ENCODE peak calls at places on chromosome 13, in five cellular contexts. One of them, this sample, is unnamed.

GRCh38 chr13:113656015-113656588 is 1.9 kb downstream of the ATP4B start:
- DNase-seq in breast epithelium: peak
- DNase-seq in heart left ventricle: no peak
- DNase-seq in uterus: peak
- DNase-seq in H54: no peak
- DNase-seq in this sample: no peak

GRCh38 chr13:39273953-39274352 is 235.7 kb downstream of the NHLRC3 start:
- DNase-seq in uterus: no peak
- DNase-seq in H54: no peak
- DNase-seq in heart left ventricle: no peak
- DNase-seq in breast epithelium: no peak
- DNase-seq in this sample: no peak

GRCh38 chr13:95050800-95051620 is 250.2 kb downstream of the ABCC4 start:
- DNase-seq in heart left ventricle: no peak
- DNase-seq in H54: no peak
- DNase-seq in breast epithelium: no peak
- DNase-seq in uterus: no peak
- DNase-seq in this sample: no peak

GRCh38 chr13:99182439-99182838 is 18.2 kb upstream of the UBAC2 start:
- DNase-seq in breast epithelium: no peak
- DNase-seq in H54: no peak
- DNase-seq in heart left ventricle: no peak
- DNase-seq in uterus: no peak
- DNase-seq in this sample: no peak

GRCh38 chr13:64869539-64869938 is 2360.6 kb downstream of the PCDH9 start:
- DNase-seq in heart left ventricle: no peak
- DNase-seq in breast epithelium: no peak
- DNase-seq in H54: no peak
- DNase-seq in uterus: no peak
- DNase-seq in this sample: no peak

GRCh38 chr13:51303063-51303552 is 36.4 kb upstream of the SERPINE3 start:
- DNase-seq in heart left ventricle: no peak
- DNase-seq in H54: no peak
- DNase-seq in breast epithelium: no peak
- DNase-seq in uterus: no peak
- DNase-seq in this sample: no peak

GRCh38 chr13:68128297-68128915 is 898.3 kb upstream of the PCDH9 start:
- DNase-seq in heart left ventricle: no peak
- DNase-seq in breast epithelium: no peak
- DNase-seq in H54: no peak
- DNase-seq in uterus: no peak
- DNase-seq in this sample: no peak

GRCh38 chr13:99057310-99057975 is 79.6 kb upstream of the DOCK9 start:
- DNase-seq in heart left ventricle: no peak
- DNase-seq in breast epithelium: no peak
- DNase-seq in H54: no peak
- DNase-seq in uterus: no peak
- DNase-seq in this sample: no peak

GRCh38 chr13:64782459-64782858 is 2447.7 kb downstream of the PCDH9 start:
- DNase-seq in uterus: no peak
- DNase-seq in H54: no peak
- DNase-seq in heart left ventricle: no peak
- DNase-seq in breast epithelium: no peak
- DNase-seq in this sample: no peak

GRCh38 chr13:105428816-105429215 is 1106.6 kb downstream of the EFNB2 start:
- DNase-seq in H54: no peak
- DNase-seq in breast epithelium: no peak
- DNase-seq in heart left ventricle: no peak
- DNase-seq in uterus: no peak
- DNase-seq in this sample: no peak

GRCh38 chr13:23467048-23467931 is 33.8 kb upstream of the SACS start:
- DNase-seq in breast epithelium: no peak
- DNase-seq in H54: no peak
- DNase-seq in uterus: no peak
- DNase-seq in heart left ventricle: peak
- DNase-seq in this sample: no peak

GRCh38 chr13:22933571-22934181 is 247.1 kb upstream of the SGCG start:
- DNase-seq in breast epithelium: no peak
- DNase-seq in H54: no peak
- DNase-seq in heart left ventricle: no peak
- DNase-seq in uterus: no peak
- DNase-seq in this sample: no peak

GRCh38 chr13:49997935-49998334 is 1.1 kb downstream of the TRIM13 start:
- DNase-seq in heart left ventricle: no peak
- DNase-seq in breast epithelium: no peak
- DNase-seq in uterus: no peak
- DNase-seq in H54: no peak
- DNase-seq in this sample: no peak

GRCh38 chr13:60229708-60230272 is 66.1 kb upstream of the DIAPH3 start:
- DNase-seq in H54: no peak
- DNase-seq in uterus: no peak
- DNase-seq in heart left ventricle: no peak
- DNase-seq in breast epithelium: no peak
- DNase-seq in this sample: no peak

GRCh38 chr13:38283346-38283745 is 66.3 kb upstream of the UFM1 start:
- DNase-seq in H54: no peak
- DNase-seq in heart left ventricle: no peak
- DNase-seq in uterus: no peak
- DNase-seq in breast epithelium: no peak
- DNase-seq in this sample: no peak

GRCh38 chr13:72346716-72347115 is 380.7 kb downstream of the MZT1 start:
- DNase-seq in breast epithelium: no peak
- DNase-seq in uterus: no peak
- DNase-seq in heart left ventricle: no peak
- DNase-seq in H54: no peak
- DNase-seq in this sample: no peak

GRCh38 chr13:100547805-100548204 is 40.8 kb downstream of the GGACT start:
- DNase-seq in heart left ventricle: no peak
- DNase-seq in uterus: no peak
- DNase-seq in H54: no peak
- DNase-seq in breast epithelium: no peak
- DNase-seq in this sample: peak

GRCh38 chr13:98746968-98747367 is 5.5 kb downstream of the SLC15A1 start:
- DNase-seq in H54: peak
- DNase-seq in breast epithelium: no peak
- DNase-seq in heart left ventricle: no peak
- DNase-seq in uterus: no peak
- DNase-seq in this sample: no peak

GRCh38 chr13:48235100-48235813 is 2.3 kb downstream of the ITM2B start:
- DNase-seq in H54: no peak
- DNase-seq in uterus: no peak
- DNase-seq in heart left ventricle: peak
- DNase-seq in breast epithelium: no peak
- DNase-seq in this sample: peak
- TF ChIP-seq POLR2A in H54: no peak
- TF ChIP-seq POLR2A in uterus: peak
- TF ChIP-seq POLR2A in heart left ventricle: peak
- TF ChIP-seq POLR2A in breast epithelium: no peak
- TF ChIP-seq POLR2A in this sample: no peak

GRCh38 chr13:48303331-48304131 is at the start of gene RB1:
- DNase-seq in heart left ventricle: peak
- DNase-seq in H54: peak
- DNase-seq in uterus: peak
- DNase-seq in breast epithelium: peak
- DNase-seq in this sample: peak
- TF ChIP-seq POLR2A in heart left ventricle: peak
- TF ChIP-seq POLR2A in H54: peak
- TF ChIP-seq POLR2A in uterus: peak
- TF ChIP-seq POLR2A in breast epithelium: peak
- TF ChIP-seq POLR2A in this sample: peak

DNA sequence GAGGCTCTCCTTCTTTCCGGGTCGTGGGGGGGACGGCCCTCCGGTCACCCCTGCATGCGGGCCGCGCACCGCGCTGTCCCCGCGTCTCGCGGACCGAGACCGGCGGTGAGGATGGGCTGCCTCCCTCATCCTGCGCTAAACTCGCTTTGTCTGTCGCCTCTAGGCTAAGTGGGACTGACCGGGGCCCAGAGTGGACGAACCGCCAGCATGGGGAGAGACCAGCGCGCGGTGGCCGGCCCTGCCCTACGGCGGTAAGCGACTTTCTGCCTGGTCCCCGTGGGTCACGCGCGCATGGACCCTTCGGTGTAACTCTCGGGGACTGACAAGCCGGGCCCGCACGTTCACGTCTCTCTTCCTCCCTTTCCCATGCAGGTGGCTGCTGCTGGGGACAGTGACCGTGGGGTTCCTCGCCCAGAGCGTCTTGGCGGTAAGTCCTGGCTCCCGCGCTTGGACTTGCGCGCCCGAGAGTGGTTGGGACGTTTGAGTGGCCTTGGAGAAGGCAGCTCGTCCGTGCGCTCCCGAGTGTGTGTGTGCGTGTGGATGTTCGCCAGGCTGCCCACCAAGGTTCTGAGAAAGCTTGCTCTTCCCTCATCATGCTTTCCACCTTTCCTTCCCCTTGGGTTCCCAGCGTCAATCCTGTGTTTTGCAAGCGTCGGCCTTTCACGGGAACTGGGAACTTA is 753 bp downstream of the COL4A2 start:
- DNase-seq in uterus: no peak
- DNase-seq in breast epithelium: no peak
- DNase-seq in H54: peak
- DNase-seq in heart left ventricle: peak
- DNase-seq in this sample: peak
- TF ChIP-seq POLR2A in uterus: peak
- TF ChIP-seq POLR2A in breast epithelium: no peak
- TF ChIP-seq POLR2A in H54: peak
- TF ChIP-seq POLR2A in heart left ventricle: no peak
- TF ChIP-seq POLR2A in this sample: no peak

GRCh38 chr13:27960362-27961226 is 8.5 kb downstream of the CDX2 start:
- DNase-seq in uterus: no peak
- DNase-seq in heart left ventricle: no peak
- DNase-seq in H54: peak
- DNase-seq in breast epithelium: peak
- DNase-seq in this sample: peak

GRCh38 chr13:27961227-27962085 is 7.7 kb downstream of the CDX2 start:
- DNase-seq in H54: no peak
- DNase-seq in heart left ventricle: no peak
- DNase-seq in breast epithelium: no peak
- DNase-seq in uterus: no peak
- DNase-seq in this sample: no peak

GRCh38 chr13:27959976-27960361 is 9.1 kb downstream of the CDX2 start:
- DNase-seq in H54: no peak
- DNase-seq in heart left ventricle: no peak
- DNase-seq in uterus: no peak
- DNase-seq in breast epithelium: no peak
- DNase-seq in this sample: no peak

GRCh38 chr13:27962982-27963381 is 6.1 kb downstream of the CDX2 start:
- DNase-seq in uterus: no peak
- DNase-seq in heart left ventricle: no peak
- DNase-seq in breast epithelium: no peak
- DNase-seq in H54: no peak
- DNase-seq in this sample: no peak

GRCh38 chr13:27962128-27962841 is 6.8 kb downstream of the CDX2 start:
- DNase-seq in H54: no peak
- DNase-seq in uterus: no peak
- DNase-seq in heart left ventricle: no peak
- DNase-seq in breast epithelium: no peak
- DNase-seq in this sample: no peak
- TF ChIP-seq POLR2A in H54: no peak
- TF ChIP-seq POLR2A in uterus: no peak
- TF ChIP-seq POLR2A in heart left ventricle: no peak
- TF ChIP-seq POLR2A in breast epithelium: no peak
- TF ChIP-seq POLR2A in this sample: no peak

This sample was measured in testis.